ENCODE peak calls at places on chromosomes 12 and 14, in six cellular contexts. J, V, N, I, H and E are unnamed samples. For H3K9me3, the result is how much of the 10 kb centered on the place peaks cover.

GRCh38 chr14:64248689-64249088 is 45.5 kb downstream of the ESR2 start:
- DNase-seq in J (no peak), V (no peak), N (no peak), I (no peak), H (no peak), E (no peak)

GRCh38 chr12:43288666-43289065 is 263.3 kb downstream of the ADAMTS20 start:
- DNase-seq in J (no peak), V (no peak), N (no peak), I (no peak), H (no peak), E (no peak)

GRCh38 chr14:22979748-22980392 is 2.5 kb downstream of the AJUBA start:
- DNase-seq in J (no peak), V (no peak), N (no peak), I (no peak), H (no peak), E (no peak)

GRCh38 chr12:28415755-28416154 is 225.5 kb downstream of the CCDC91 start:
- DNase-seq in J (no peak), V (peak), N (no peak), I (no peak), H (no peak), E (no peak)

GRCh38 chr12:58668831-58669230 is 251.5 kb downstream of the LRIG3 start:
- DNase-seq in J (no peak), V (no peak), N (no peak), I (no peak), H (no peak), E (no peak)

GRCh38 chr12:16118586-16118985 is 158.9 kb downstream of the SLC15A5 start:
- DNase-seq in J (no peak), V (no peak), N (no peak), I (no peak), H (no peak), E (no peak)

GRCh38 chr14:52021971-52022600 is 32.7 kb downstream of the RTRAF start:
- DNase-seq in J (no peak), V (no peak), N (no peak), I (no peak), H (no peak), E (no peak)

GRCh38 chr14:83071888-83072501 is 1538.3 kb upstream of the SEL1L start:
- DNase-seq in J (no peak), V (no peak), N (no peak), I (no peak), H (no peak), E (no peak)

GRCh38 chr14:86961106-86961716 is 1031.8 kb downstream of the GALC start:
- DNase-seq in J (no peak), V (no peak), N (no peak), I (no peak), H (no peak), E (no peak)

GRCh38 chr12:26551385-26551784 is 281.6 kb downstream of the ITPR2 start:
- DNase-seq in J (no peak), V (no peak), N (no peak), I (no peak), H (no peak), E (no peak)

GRCh38 chr14:87894920-87895319 is 98.1 kb downstream of the GALC start:
- DNase-seq in J (no peak), V (no peak), N (no peak), I (no peak), H (no peak), E (no peak)

GRCh38 chr14:51782412-51782811 is 78.0 kb upstream of the GNG2 start:
- DNase-seq in J (no peak), V (no peak), N (no peak), I (no peak), H (no peak), E (no peak)

GRCh38 chr14:56412453-56413434 is 166.9 kb upstream of the TMEM260 start:
- DNase-seq in J (no peak), V (no peak), N (no peak), I (no peak), H (no peak), E (no peak)

GRCh38 chr14:50759800-50760543 is 71.0 kb downstream of the NIN start:
- DNase-seq in J (no peak), V (no peak), N (no peak), I (no peak), H (no peak), E (no peak)

GRCh38 chr12:107322063-107322462 is 228.7 kb upstream of the CRY1 start:
- DNase-seq in J (no peak), V (no peak), N (no peak), I (no peak), H (no peak), E (no peak)

GRCh38 chr12:10722502-10722904 is 620 bp downstream of the YBX3 start:
- DNase-seq in J (no peak), V (peak), N (no peak), I (peak), H (no peak), E (peak)

GRCh38 chr14:93977790-93978581 is 1.6 kb upstream of the ASB2 start:
- DNase-seq in J (no peak), V (no peak), N (no peak), I (peak), H (no peak), E (no peak)

GRCh38 chr14:75720828-75721227 is 59.8 kb downstream of the TTLL5 start:
- DNase-seq in J (no peak), V (peak), N (no peak), I (no peak), H (peak), E (peak)

GRCh38 chr12:68336754-68337343 is 4.7 kb upstream of the MDM1 start:
- DNase-seq in J (no peak), V (peak), N (no peak), I (no peak), H (no peak), E (peak)

GRCh38 chr14:81401420-81402122 is 1.4 kb upstream of the STON2 start:
- DNase-seq in J (peak), V (no peak), N (no peak), I (no peak), H (no peak), E (no peak)

GRCh38 chr12:104352106-104352713 is 48.7 kb downstream of the EID3 start:
- DNase-seq in J (no peak), V (no peak), N (no peak), I (no peak), H (no peak), E (no peak)

GRCh38 chr12:104490850-104491249 is 34.1 kb downstream of the CHST11 start:
- DNase-seq in J (no peak), V (no peak), N (no peak), I (no peak), H (no peak), E (no peak)

DNA sequence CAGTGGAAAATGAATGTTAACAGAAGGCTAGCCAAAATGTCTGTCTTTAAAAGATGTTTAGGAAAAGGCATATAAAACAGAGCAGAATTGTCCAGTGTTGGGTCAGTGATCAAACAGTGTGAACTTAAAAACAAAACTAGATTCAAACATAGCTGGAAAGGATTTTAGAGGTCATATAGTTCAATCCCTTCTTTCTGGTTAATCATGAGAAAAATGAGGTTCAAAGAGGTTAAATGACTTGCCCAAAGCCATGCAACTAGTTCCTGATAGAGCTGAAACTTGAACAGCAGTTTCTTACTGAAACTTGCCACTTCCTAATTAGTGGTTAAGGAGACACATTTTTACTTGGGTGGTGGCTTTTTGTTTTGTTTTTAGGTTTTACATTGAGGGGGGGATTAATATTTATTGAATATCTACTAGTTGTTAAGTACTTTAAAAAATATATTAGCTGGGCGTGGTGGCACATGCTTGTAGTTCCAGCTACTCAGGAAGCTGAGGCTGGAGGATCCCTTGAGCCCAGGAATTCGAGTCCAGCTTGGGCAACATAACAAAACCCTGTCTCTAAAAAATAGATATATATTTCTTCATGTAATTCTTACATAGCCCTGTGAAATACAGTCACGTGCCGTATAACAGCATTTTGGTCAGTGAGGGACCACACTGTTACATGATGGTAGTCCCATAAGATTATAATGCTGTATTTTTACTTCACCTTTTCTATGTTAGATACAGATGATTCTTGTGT is 20.4 kb downstream of the ACVR1B start:
- DNase-seq in J (no peak), V (no peak), N (no peak), I (no peak), H (no peak), E (no peak)
- H3K4me3 ChIP-seq in J (no peak), V (no peak), N (no peak), I (no peak), H (no peak), E (no peak)

DNA sequence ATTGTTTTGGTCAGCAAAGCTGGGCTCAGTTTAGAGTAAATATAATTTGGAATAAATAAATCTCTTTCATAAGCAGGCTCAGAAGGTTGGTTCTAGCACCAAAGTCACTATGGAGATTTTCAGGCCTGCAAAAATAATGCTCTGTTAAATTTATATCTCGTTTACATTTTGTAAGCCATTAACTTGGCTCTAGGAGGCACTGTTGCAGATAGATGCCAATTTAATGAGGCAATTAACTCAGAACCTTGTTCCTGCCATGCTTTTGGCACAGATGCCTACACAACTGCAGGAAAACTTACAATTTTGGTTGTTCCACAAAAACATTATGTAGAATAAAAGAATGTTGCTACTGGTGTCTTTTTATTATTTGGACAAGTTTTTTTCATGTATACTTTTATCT is 428.1 kb downstream of the FLRT2 start:
- DNase-seq in J (no peak), V (no peak), N (no peak), I (no peak), H (no peak), E (no peak)
- TF ChIP-seq CTCF in J (no peak), V (no peak), N (no peak), I (no peak), H (no peak), E (no peak)

GRCh38 chr12:34300376-34301250 is 278.3 kb downstream of the ALG10 start:
- DNase-seq in J (no peak), V (no peak), N (no peak), I (no peak), H (no peak), E (peak)
- H3K9me3 ChIP-seq in J (under half), V (under half), N (half or more), I (under half), H (half or more), E (under half)

GRCh38 chr12:124919646-124920352 is 5.3 kb upstream of the UBC start:
- DNase-seq in J (no peak), V (peak), N (no peak), I (peak), H (no peak), E (peak)

GRCh38 chr12:124921200-124922008 is 7.0 kb upstream of the UBC start:
- DNase-seq in J (no peak), V (peak), N (no peak), I (peak), H (no peak), E (peak)

GRCh38 chr12:124917135-124917840 is 2.8 kb upstream of the UBC start:
- DNase-seq in J (peak), V (peak), N (no peak), I (peak), H (peak), E (peak)

GRCh38 chr12:124917841-124918621 is 3.6 kb upstream of the UBC start:
- DNase-seq in J (no peak), V (peak), N (no peak), I (no peak), H (no peak), E (peak)

DNA sequence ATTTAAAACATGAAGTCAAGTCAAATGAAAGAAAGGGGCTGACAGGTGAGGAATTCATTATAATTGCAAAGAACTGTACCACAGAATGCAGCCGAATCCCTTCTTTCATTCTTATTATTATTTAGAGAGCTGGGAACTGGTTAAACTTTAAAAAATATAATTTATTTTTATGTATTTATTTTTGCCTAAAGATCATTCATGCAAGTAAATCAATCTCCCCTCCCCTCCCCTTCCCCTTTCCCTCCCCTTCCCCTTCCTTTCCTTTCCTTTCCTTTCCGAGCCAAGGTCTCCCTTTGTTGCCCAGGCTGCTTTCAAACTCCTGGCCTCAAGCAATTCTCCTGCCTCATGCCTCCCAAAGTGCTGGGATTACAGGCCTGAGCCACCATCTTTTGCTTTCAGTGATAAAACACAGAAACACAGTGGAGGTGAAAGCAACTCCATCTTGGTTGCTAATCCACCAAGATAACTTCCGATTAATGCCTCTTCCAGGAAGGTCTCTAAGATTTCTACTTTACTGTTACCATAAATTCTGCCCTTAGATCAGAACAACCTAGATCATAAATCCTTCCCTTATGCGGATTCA is 6.0 kb upstream of the UBC start:
- DNase-seq in J (no peak), V (peak), N (no peak), I (no peak), H (no peak), E (no peak)
- H3K4me3 ChIP-seq in J (peak), V (no peak), N (no peak), I (no peak), H (no peak), E (no peak)

GRCh38 chr12:39830862-39831520 is 211.4 kb upstream of the ABCD2 start:
- DNase-seq in J (no peak), V (no peak), N (no peak), I (no peak), H (no peak), E (no peak)
- TF ChIP-seq CTCF in J (no peak), V (no peak), N (no peak), I (no peak), H (no peak), E (no peak)

GRCh38 chr12:34299802-34300193 is 277.5 kb downstream of the ALG10 start:
- DNase-seq in J (no peak), V (no peak), N (no peak), I (no peak), H (no peak), E (peak)

GRCh38 chr12:34297126-34297789 is 275.0 kb downstream of the ALG10 start:
- DNase-seq in J (no peak), V (no peak), N (no peak), I (no peak), H (no peak), E (peak)

GRCh38 chr12:34298971-34299801 is 276.9 kb downstream of the ALG10 start:
- DNase-seq in J (no peak), V (no peak), N (no peak), I (no peak), H (no peak), E (no peak)

GRCh38 chr12:34297790-34298164 is 275.5 kb downstream of the ALG10 start:
- DNase-seq in J (no peak), V (no peak), N (no peak), I (no peak), H (no peak), E (no peak)

DNA sequence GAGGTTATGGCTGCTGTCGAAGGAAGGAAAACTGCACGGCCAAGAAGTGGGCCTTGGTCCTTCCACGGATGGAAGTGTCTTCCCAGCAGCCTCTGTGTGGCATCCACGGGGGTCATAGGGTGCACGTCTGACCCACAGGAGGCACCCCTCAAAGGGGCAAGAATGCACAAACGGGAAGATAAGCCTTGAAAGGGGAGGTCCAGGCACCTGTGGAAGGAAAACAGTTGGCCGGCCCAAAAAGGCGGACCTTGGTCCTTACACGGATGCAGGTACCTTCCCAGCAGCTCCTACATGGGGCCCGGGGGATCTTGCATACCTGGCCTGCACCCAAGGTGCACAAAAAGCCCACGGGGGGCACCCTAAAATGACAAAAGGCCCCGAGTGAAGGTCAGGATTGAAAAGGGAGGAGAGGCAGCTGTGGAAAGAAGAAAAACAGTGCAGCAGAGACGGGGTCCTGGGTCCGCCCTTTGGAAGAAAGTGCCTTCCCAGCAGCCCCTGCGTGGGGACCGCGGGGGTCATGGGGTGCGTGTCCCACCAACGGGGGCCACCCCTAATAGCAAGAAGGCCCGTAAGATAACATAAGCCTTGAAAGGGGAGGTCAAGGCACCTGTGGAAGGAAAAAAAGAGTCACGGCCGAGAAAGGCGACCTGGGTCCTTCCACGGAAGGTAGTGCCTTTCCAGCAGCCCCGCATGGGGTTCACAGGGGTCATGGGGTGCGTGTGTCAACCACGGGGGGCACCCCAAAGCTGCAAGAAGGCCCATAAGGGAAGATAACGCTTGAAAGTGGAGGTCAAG is 276.1 kb downstream of the ALG10 start:
- DNase-seq in J (no peak), V (no peak), N (no peak), I (no peak), H (no peak), E (peak)
- H3K9me3 ChIP-seq in J (under half), V (under half), N (half or more), I (under half), H (half or more), E (under half)

DNA sequence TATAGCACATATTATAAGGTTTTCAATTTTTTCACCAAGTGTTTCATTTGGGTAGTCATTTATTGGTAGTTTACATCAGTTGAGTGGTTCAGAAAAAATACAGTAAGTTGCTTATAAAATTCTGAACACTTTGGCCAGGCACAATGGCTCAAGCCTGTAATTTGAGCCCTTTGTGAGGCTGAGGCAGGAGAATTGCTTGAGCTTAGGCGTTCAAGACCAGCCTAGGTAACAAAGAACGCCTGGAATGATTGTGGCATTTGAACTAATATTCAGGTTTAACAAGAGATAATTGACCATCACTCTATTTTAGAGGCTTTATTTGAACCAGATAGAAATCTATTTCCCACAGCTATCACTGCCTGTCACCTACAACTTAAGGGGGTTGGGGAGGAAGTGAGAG is 22.7 kb downstream of the HIF1A start:
- DNase-seq in J (no peak), V (no peak), N (no peak), I (no peak), H (no peak), E (no peak)
- H3K4me3 ChIP-seq in J (no peak), V (no peak), N (no peak), I (no peak), H (no peak), E (no peak)